ENCODE peak calls at places on chromosomes 12 and 14, in seven cellular contexts. F is tibial nerve, N is H1, D is A549, V is HepG2, Z is suprapubic skin, G is transverse colon. A is an unnamed sample.

GRCh38 chr14:78029471-78030372 is 140.5 kb upstream of the NRXN3 start:
- DNase-seq in N (peak), Z (no peak), V (no peak), F (no peak), D (no peak), G (no peak), A (no peak)

GRCh38 chr12:57243521-57244305 is 7.3 kb downstream of the STAC3 start:
- DNase-seq in G (peak), D (peak), V (peak), N (no peak), Z (no peak), F (no peak), A (peak)

GRCh38 chr14:101395779-101396178 is 165.5 kb upstream of the DIO3 start:
- DNase-seq in G (no peak), N (no peak), V (no peak), Z (no peak), D (no peak), F (no peak), A (no peak)

GRCh38 chr12:52582971-52583456 is 9.4 kb upstream of the KRT74 start:
- DNase-seq in Z (no peak), F (peak), N (peak), D (peak), G (peak), V (peak), A (no peak)

GRCh38 chr14:75023108-75023507 is 20.4 kb downstream of the EIF2B2 start:
- DNase-seq in D (no peak), Z (no peak), N (no peak), V (no peak), G (no peak), F (no peak), A (no peak)

GRCh38 chr14:64772394-64772950 is 68.2 kb downstream of the PLEKHG3 start:
- DNase-seq in F (no peak), D (no peak), Z (no peak), N (no peak), G (no peak), V (peak), A (no peak)

GRCh38 chr12:105270671-105271255 is 34.8 kb upstream of the APPL2 start:
- DNase-seq in F (no peak), D (no peak), N (no peak), V (no peak), G (no peak), Z (no peak), A (no peak)

GRCh38 chr12:2325501-2325900 is 272.7 kb downstream of the CACNA1C start:
- DNase-seq in V (no peak), N (no peak), G (no peak), F (no peak), D (no peak), Z (peak), A (no peak)

GRCh38 chr14:57168138-57168695 is 100.5 kb downstream of the EXOC5 start:
- DNase-seq in V (no peak), D (no peak), N (no peak), Z (no peak), G (no peak), F (no peak), A (no peak)

GRCh38 chr14:67987596-67987995 is 168.0 kb downstream of the RAD51B start:
- DNase-seq in F (no peak), G (no peak), V (no peak), N (no peak), D (no peak), Z (no peak), A (no peak)

GRCh38 chr12:26231930-26232329 is 36.6 kb downstream of the SSPN start:
- DNase-seq in D (no peak), F (no peak), G (no peak), V (no peak), Z (no peak), N (no peak), A (no peak)

GRCh38 chr14:90344920-90345557 is 13.3 kb upstream of the NRDE2 start:
- DNase-seq in V (no peak), N (no peak), D (no peak), F (no peak), Z (no peak), G (no peak), A (no peak)

GRCh38 chr14:69260979-69261605 is 1.1 kb downstream of the GALNT16 start:
- DNase-seq in G (peak), N (no peak), Z (peak), F (no peak), V (no peak), D (peak), A (no peak)

GRCh38 chr14:40618225-40618898 is 988.3 kb upstream of the LRFN5 start:
- DNase-seq in Z (no peak), F (no peak), N (no peak), D (no peak), V (no peak), G (no peak), A (no peak)

GRCh38 chr12:546920-547845 is 87.4 kb downstream of the B4GALNT3 start:
- DNase-seq in V (peak), F (no peak), D (peak), Z (no peak), G (peak), N (no peak), A (peak)

GRCh38 chr12:50971946-50972345 is 19.6 kb downstream of the HIGD1C start:
- DNase-seq in N (no peak), V (no peak), F (no peak), D (no peak), G (no peak), Z (no peak), A (no peak)

GRCh38 chr12:49791700-49792099 is 36.5 kb downstream of the NCKAP5L start:
- DNase-seq in Z (no peak), G (no peak), F (no peak), D (no peak), N (no peak), V (no peak), A (no peak)

GRCh38 chr12:7142057-7142644 is 12.0 kb downstream of the CLSTN3 start:
- DNase-seq in V (peak), F (peak), D (peak), N (no peak), G (peak), Z (no peak), A (no peak)

GRCh38 chr12:24724765-24725307 is 224.1 kb downstream of the BCAT1 start:
- DNase-seq in N (no peak), F (no peak), G (no peak), Z (no peak), D (no peak), V (no peak), A (no peak)

DNA sequence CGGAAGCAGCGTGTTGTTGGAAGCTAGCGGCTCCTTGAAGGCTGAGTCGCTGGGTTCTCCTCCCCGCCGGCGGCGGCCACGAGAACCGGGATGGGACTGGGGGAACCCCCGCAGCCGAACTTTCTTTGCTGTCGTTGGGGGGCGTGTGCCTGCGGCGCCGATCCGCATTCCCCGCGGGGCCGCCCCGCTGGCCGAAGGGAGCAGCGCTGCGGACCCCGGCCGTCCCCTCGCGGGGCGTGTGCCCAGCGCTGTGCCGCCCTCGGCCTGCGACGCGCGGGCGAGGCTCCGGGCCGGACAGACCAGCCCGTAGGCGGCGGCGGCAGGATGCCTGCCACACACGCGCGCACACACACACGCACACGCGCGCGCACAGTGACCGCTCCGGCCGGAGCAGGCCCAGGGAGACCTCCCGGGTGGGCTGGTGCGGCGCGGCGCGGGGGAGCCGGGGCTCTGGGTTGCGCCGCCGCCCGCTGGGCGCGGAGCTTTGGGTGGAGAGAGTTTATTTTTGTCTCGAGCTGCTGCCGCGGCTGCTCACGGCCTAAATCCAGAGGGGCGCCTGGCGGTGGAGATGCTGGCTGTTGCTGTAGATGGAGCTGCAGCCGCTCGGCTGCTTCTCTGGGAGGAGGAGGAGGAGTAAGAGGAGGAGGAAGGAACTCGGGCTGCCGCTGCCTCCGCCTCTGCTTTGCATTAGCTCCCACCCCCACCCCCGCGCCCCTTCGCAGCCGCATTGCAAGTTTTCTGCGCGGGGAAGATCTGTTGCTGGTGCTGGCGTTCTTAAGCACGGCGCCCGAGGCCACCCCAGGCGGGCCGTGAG is at the start of gene SAMD4A:
- DNase-seq in V (peak), D (peak), G (peak), Z (peak), F (peak), N (no peak), A (peak)
- TF ChIP-seq POLR2A in V (no peak), D (peak), G (peak), Z (no peak), F (peak), N (no peak), A (peak)

GRCh38 chr12:93846936-93847516 is 169.9 kb downstream of the CRADD start:
- DNase-seq in D (no peak), F (no peak), N (no peak), V (no peak), G (no peak), Z (no peak), A (no peak)

GRCh38 chr12:93849946-93850345 is 172.8 kb downstream of the CRADD start:
- DNase-seq in V (no peak), Z (no peak), D (no peak), F (no peak), N (no peak), G (no peak), A (no peak)

GRCh38 chr12:93850476-93850875 is 173.3 kb downstream of the CRADD start:
- DNase-seq in N (no peak), D (no peak), G (no peak), Z (no peak), F (no peak), V (no peak), A (no peak)

GRCh38 chr12:93848453-93849120 is 171.4 kb downstream of the CRADD start:
- DNase-seq in G (peak), N (no peak), Z (no peak), F (no peak), V (no peak), D (no peak), A (no peak)

DNA sequence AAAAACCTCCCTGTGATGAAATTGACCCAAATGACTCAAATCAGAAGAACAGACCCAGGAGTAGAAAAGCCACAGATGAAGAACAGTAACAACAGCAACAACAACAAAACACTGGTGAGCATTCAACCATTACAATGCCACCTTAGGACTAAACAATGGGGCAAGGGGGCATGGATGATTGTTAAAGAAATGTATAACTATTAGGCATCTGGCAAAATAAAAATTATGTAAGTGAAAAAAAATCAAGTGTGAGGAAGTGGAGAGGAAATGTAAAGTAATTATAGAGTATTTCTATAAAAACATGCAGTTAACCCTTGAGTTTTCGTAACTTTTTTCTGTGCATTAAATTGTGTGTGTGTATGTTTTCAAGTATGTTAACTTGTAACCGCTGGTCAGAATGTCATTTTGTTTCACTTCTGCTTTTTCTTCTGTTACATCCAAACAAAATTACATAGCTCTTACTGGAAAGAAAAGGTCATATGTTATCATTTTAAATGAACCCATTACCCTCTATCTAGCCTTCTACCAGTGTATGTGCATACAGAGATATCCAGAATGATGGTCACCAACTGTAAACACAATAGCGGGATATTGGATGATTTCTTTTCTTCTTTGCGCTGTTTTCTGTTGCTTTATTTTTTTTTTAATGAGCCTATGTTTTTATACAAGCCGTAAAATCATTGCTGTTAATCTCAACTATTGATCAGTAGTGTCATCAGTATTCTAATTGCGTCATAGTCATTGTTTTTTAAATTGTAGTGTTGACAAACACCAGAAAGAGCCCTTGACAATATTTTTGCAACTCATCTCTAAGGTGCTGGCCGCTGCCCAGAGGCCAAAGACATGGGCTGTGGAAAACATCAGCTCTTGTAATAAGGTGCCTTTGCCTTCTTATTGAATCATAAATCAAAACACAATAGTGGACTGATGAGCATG is 170.6 kb downstream of the CRADD start:
- DNase-seq in V (no peak), F (no peak), D (no peak), N (no peak), G (no peak), Z (no peak), A (no peak)
- TF ChIP-seq EP300 in V (no peak), F (no peak), D (no peak), N (no peak), G (no peak), Z (no peak), A (no peak)

GRCh38 chr12:12398026-12398859 is 41.4 kb downstream of the BORCS5 start:
- DNase-seq in F (peak), G (peak), N (no peak), Z (no peak), D (peak), V (peak), A (peak)
- TF ChIP-seq CTCF in F (peak), G (no peak), N (no peak), Z (no peak), D (peak), V (no peak), A (no peak)

GRCh38 chr14:93974833-93975232 is 1.5 kb downstream of the ASB2 start:
- DNase-seq in Z (no peak), F (no peak), G (no peak), D (no peak), V (no peak), N (no peak), A (no peak)
- TF ChIP-seq POLR2A in Z (no peak), F (no peak), G (no peak), D (no peak), V (no peak), N (no peak), A (no peak)

GRCh38 chr12:99035776-99036175 is 390.7 kb downstream of the APAF1 start:
- DNase-seq in D (no peak), V (no peak), Z (no peak), N (no peak), G (no peak), F (no peak), A (no peak)
- TF ChIP-seq EP300 in D (no peak), V (no peak), Z (no peak), N (no peak), G (no peak), F (no peak), A (no peak)

GRCh38 chr12:114665411-114666181 is 18.4 kb downstream of the TBX3 start:
- DNase-seq in Z (no peak), F (no peak), D (no peak), G (no peak), V (no peak), N (no peak), A (no peak)

GRCh38 chr12:114666746-114667668 is 17.0 kb downstream of the TBX3 start:
- DNase-seq in N (no peak), V (peak), F (no peak), D (no peak), Z (no peak), G (no peak), A (peak)

GRCh38 chr12:114662512-114663177 is 21.3 kb downstream of the TBX3 start:
- DNase-seq in F (peak), N (no peak), G (peak), D (peak), V (peak), Z (no peak), A (peak)

GRCh38 chr12:114667669-114668150 is 16.3 kb downstream of the TBX3 start:
- DNase-seq in G (no peak), N (no peak), V (no peak), Z (no peak), D (no peak), F (no peak), A (no peak)

DNA sequence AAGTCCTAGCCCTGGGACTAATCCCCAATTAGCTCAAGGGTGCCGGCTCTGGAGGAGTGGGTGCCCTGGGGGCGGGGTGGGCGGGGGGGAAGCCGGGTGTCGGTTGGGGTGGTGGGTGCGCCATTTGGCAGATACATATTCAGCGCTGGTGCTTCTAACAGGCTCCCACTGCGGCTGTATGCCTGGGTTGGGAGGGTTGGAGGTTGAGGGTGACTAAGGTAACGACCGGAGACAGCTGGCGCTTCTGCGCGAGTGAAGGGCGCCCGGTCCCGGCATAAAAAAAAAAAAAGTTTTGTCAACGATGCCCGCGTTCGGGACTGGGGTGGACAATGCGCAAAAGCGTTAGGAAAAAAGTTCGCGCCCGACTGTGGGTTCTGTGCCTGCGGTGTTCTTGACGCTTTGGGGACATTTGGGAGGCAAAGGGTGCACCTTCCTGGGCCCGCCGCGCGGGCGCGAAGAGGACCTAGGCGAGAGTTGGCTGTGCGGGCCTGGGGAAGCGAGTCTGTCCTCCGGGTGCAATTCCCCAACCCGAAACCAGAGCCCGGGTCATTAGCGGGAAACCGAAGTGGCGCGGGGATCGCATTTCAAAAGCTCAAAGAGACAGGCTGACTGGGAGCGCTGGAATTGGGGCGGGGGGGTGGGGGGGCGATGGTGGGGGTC is 19.2 kb downstream of the TBX3 start:
- DNase-seq in V (no peak), G (no peak), F (no peak), D (no peak), Z (no peak), N (no peak), A (no peak)
- TF ChIP-seq CTCF in V (no peak), G (no peak), F (no peak), D (no peak), Z (no peak), N (no peak), A (no peak)